ENCODE peak calls at places on chromosomes 4 and X, in nine cellular contexts. One of them, this sample, is unnamed.

GRCh38 chr4:86496094-86497060 is 97.7 kb upstream of the PTPN13 start:
- DNase-seq in T-cell: no peak
- DNase-seq in H54: no peak
- DNase-seq in ELF-1: no peak
- DNase-seq in HS-27A: no peak
- DNase-seq in tibial artery: no peak
- DNase-seq in mesenteric fat pad: no peak
- DNase-seq in activated T-helper 1 cell treated with anti-CD3 and anti-CD28 coated beads, Interleukin-12 subunit alpha, Interleukin-12 subunit beta, Interleukin-2, Interleukin-4 antibody, amounts not matched to agents 30 ng/mL and 10 ng/mL and 1 ng/mL, durations not matched to agents 14 hours and 24 hours and 36 hours: no peak
- DNase-seq in NCI-H1930: peak
- DNase-seq in this sample: peak

GRCh38 chr4:105710678-105711077 is 2.1 kb downstream of the GSTCD start:
- DNase-seq in T-cell: no peak
- DNase-seq in H54: no peak
- DNase-seq in ELF-1: no peak
- DNase-seq in HS-27A: no peak
- DNase-seq in tibial artery: no peak
- DNase-seq in mesenteric fat pad: no peak
- DNase-seq in activated T-helper 1 cell treated with anti-CD3 and anti-CD28 coated beads, Interleukin-12 subunit alpha, Interleukin-12 subunit beta, Interleukin-2, Interleukin-4 antibody, amounts not matched to agents 30 ng/mL and 10 ng/mL and 1 ng/mL, durations not matched to agents 14 hours and 24 hours and 36 hours: no peak
- DNase-seq in NCI-H1930: no peak
- DNase-seq in this sample: no peak

GRCh38 chrX:119481218-119481875 is 13.1 kb downstream of the SLC25A5 start:
- DNase-seq in T-cell: no peak
- DNase-seq in H54: no peak
- DNase-seq in ELF-1: no peak
- DNase-seq in HS-27A: no peak
- DNase-seq in tibial artery: no peak
- DNase-seq in mesenteric fat pad: no peak
- DNase-seq in activated T-helper 1 cell treated with anti-CD3 and anti-CD28 coated beads, Interleukin-12 subunit alpha, Interleukin-12 subunit beta, Interleukin-2, Interleukin-4 antibody, amounts not matched to agents 30 ng/mL and 10 ng/mL and 1 ng/mL, durations not matched to agents 14 hours and 24 hours and 36 hours: no peak
- DNase-seq in NCI-H1930: no peak
- DNase-seq in this sample: no peak

GRCh38 chrX:15576019-15576418 is 24.7 kb downstream of the ACE2 start:
- DNase-seq in T-cell: no peak
- DNase-seq in H54: no peak
- DNase-seq in ELF-1: no peak
- DNase-seq in HS-27A: no peak
- DNase-seq in tibial artery: no peak
- DNase-seq in mesenteric fat pad: no peak
- DNase-seq in activated T-helper 1 cell treated with anti-CD3 and anti-CD28 coated beads, Interleukin-12 subunit alpha, Interleukin-12 subunit beta, Interleukin-2, Interleukin-4 antibody, amounts not matched to agents 30 ng/mL and 10 ng/mL and 1 ng/mL, durations not matched to agents 14 hours and 24 hours and 36 hours: no peak
- DNase-seq in NCI-H1930: no peak
- DNase-seq in this sample: no peak

GRCh38 chr4:163523791-163524365 is 29.4 kb downstream of the TMA16 start:
- DNase-seq in T-cell: no peak
- DNase-seq in H54: no peak
- DNase-seq in ELF-1: no peak
- DNase-seq in HS-27A: no peak
- DNase-seq in tibial artery: no peak
- DNase-seq in mesenteric fat pad: no peak
- DNase-seq in activated T-helper 1 cell treated with anti-CD3 and anti-CD28 coated beads, Interleukin-12 subunit alpha, Interleukin-12 subunit beta, Interleukin-2, Interleukin-4 antibody, amounts not matched to agents 30 ng/mL and 10 ng/mL and 1 ng/mL, durations not matched to agents 14 hours and 24 hours and 36 hours: no peak
- DNase-seq in NCI-H1930: no peak
- DNase-seq in this sample: no peak

GRCh38 chrX:47321386-47321785 is 49.0 kb upstream of the ZNF157 start:
- DNase-seq in T-cell: no peak
- DNase-seq in H54: no peak
- DNase-seq in ELF-1: peak
- DNase-seq in HS-27A: no peak
- DNase-seq in tibial artery: peak
- DNase-seq in mesenteric fat pad: no peak
- DNase-seq in activated T-helper 1 cell treated with anti-CD3 and anti-CD28 coated beads, Interleukin-12 subunit alpha, Interleukin-12 subunit beta, Interleukin-2, Interleukin-4 antibody, amounts not matched to agents 30 ng/mL and 10 ng/mL and 1 ng/mL, durations not matched to agents 14 hours and 24 hours and 36 hours: no peak
- DNase-seq in NCI-H1930: peak
- DNase-seq in this sample: peak

GRCh38 chr4:47972181-47972580 is 44.3 kb downstream of the CNGA1 start:
- DNase-seq in T-cell: no peak
- DNase-seq in H54: no peak
- DNase-seq in ELF-1: no peak
- DNase-seq in HS-27A: no peak
- DNase-seq in tibial artery: no peak
- DNase-seq in mesenteric fat pad: no peak
- DNase-seq in activated T-helper 1 cell treated with anti-CD3 and anti-CD28 coated beads, Interleukin-12 subunit alpha, Interleukin-12 subunit beta, Interleukin-2, Interleukin-4 antibody, amounts not matched to agents 30 ng/mL and 10 ng/mL and 1 ng/mL, durations not matched to agents 14 hours and 24 hours and 36 hours: no peak
- DNase-seq in NCI-H1930: no peak
- DNase-seq in this sample: no peak

GRCh38 chr4:8182858-8183725 is 16.0 kb upstream of the SH3TC1 start:
- DNase-seq in T-cell: no peak
- DNase-seq in H54: peak
- DNase-seq in ELF-1: peak
- DNase-seq in HS-27A: peak
- DNase-seq in tibial artery: no peak
- DNase-seq in mesenteric fat pad: peak
- DNase-seq in activated T-helper 1 cell treated with anti-CD3 and anti-CD28 coated beads, Interleukin-12 subunit alpha, Interleukin-12 subunit beta, Interleukin-2, Interleukin-4 antibody, amounts not matched to agents 30 ng/mL and 10 ng/mL and 1 ng/mL, durations not matched to agents 14 hours and 24 hours and 36 hours: no peak
- DNase-seq in NCI-H1930: no peak
- DNase-seq in this sample: peak

GRCh38 chrX:49838374-49838773 is 9.3 kb downstream of the PAGE4 start:
- DNase-seq in T-cell: no peak
- DNase-seq in H54: no peak
- DNase-seq in ELF-1: peak
- DNase-seq in HS-27A: peak
- DNase-seq in tibial artery: no peak
- DNase-seq in mesenteric fat pad: no peak
- DNase-seq in activated T-helper 1 cell treated with anti-CD3 and anti-CD28 coated beads, Interleukin-12 subunit alpha, Interleukin-12 subunit beta, Interleukin-2, Interleukin-4 antibody, amounts not matched to agents 30 ng/mL and 10 ng/mL and 1 ng/mL, durations not matched to agents 14 hours and 24 hours and 36 hours: no peak
- DNase-seq in NCI-H1930: no peak
- DNase-seq in this sample: no peak

GRCh38 chr4:84718699-84719098 is 135.8 kb downstream of the CDS1 start:
- DNase-seq in T-cell: no peak
- DNase-seq in H54: no peak
- DNase-seq in ELF-1: no peak
- DNase-seq in HS-27A: no peak
- DNase-seq in tibial artery: no peak
- DNase-seq in mesenteric fat pad: no peak
- DNase-seq in activated T-helper 1 cell treated with anti-CD3 and anti-CD28 coated beads, Interleukin-12 subunit alpha, Interleukin-12 subunit beta, Interleukin-2, Interleukin-4 antibody, amounts not matched to agents 30 ng/mL and 10 ng/mL and 1 ng/mL, durations not matched to agents 14 hours and 24 hours and 36 hours: no peak
- DNase-seq in NCI-H1930: no peak
- DNase-seq in this sample: no peak

GRCh38 chr4:7367361-7367760 is 67.4 kb downstream of the PSAPL1 start:
- DNase-seq in T-cell: no peak
- DNase-seq in H54: no peak
- DNase-seq in ELF-1: no peak
- DNase-seq in HS-27A: no peak
- DNase-seq in tibial artery: no peak
- DNase-seq in mesenteric fat pad: no peak
- DNase-seq in activated T-helper 1 cell treated with anti-CD3 and anti-CD28 coated beads, Interleukin-12 subunit alpha, Interleukin-12 subunit beta, Interleukin-2, Interleukin-4 antibody, amounts not matched to agents 30 ng/mL and 10 ng/mL and 1 ng/mL, durations not matched to agents 14 hours and 24 hours and 36 hours: no peak
- DNase-seq in NCI-H1930: no peak
- DNase-seq in this sample: no peak

GRCh38 chr4:107740381-107740780 is 20.3 kb upstream of the PAPSS1 start:
- DNase-seq in T-cell: no peak
- DNase-seq in H54: no peak
- DNase-seq in ELF-1: no peak
- DNase-seq in HS-27A: no peak
- DNase-seq in tibial artery: no peak
- DNase-seq in mesenteric fat pad: no peak
- DNase-seq in activated T-helper 1 cell treated with anti-CD3 and anti-CD28 coated beads, Interleukin-12 subunit alpha, Interleukin-12 subunit beta, Interleukin-2, Interleukin-4 antibody, amounts not matched to agents 30 ng/mL and 10 ng/mL and 1 ng/mL, durations not matched to agents 14 hours and 24 hours and 36 hours: no peak
- DNase-seq in NCI-H1930: peak
- DNase-seq in this sample: no peak

GRCh38 chr4:67204441-67204840 is 340.9 kb downstream of the CENPC start:
- DNase-seq in T-cell: no peak
- DNase-seq in H54: no peak
- DNase-seq in ELF-1: no peak
- DNase-seq in HS-27A: no peak
- DNase-seq in tibial artery: no peak
- DNase-seq in mesenteric fat pad: no peak
- DNase-seq in activated T-helper 1 cell treated with anti-CD3 and anti-CD28 coated beads, Interleukin-12 subunit alpha, Interleukin-12 subunit beta, Interleukin-2, Interleukin-4 antibody, amounts not matched to agents 30 ng/mL and 10 ng/mL and 1 ng/mL, durations not matched to agents 14 hours and 24 hours and 36 hours: no peak
- DNase-seq in NCI-H1930: peak
- DNase-seq in this sample: no peak

GRCh38 chr4:185738038-185738552 is 73.9 kb downstream of the SORBS2 start:
- DNase-seq in T-cell: no peak
- DNase-seq in H54: no peak
- DNase-seq in ELF-1: no peak
- DNase-seq in HS-27A: peak
- DNase-seq in tibial artery: no peak
- DNase-seq in mesenteric fat pad: no peak
- DNase-seq in activated T-helper 1 cell treated with anti-CD3 and anti-CD28 coated beads, Interleukin-12 subunit alpha, Interleukin-12 subunit beta, Interleukin-2, Interleukin-4 antibody, amounts not matched to agents 30 ng/mL and 10 ng/mL and 1 ng/mL, durations not matched to agents 14 hours and 24 hours and 36 hours: no peak
- DNase-seq in NCI-H1930: no peak
- DNase-seq in this sample: no peak

GRCh38 chr4:157808796-157809408 is 363.9 kb downstream of the GASK1B start:
- DNase-seq in T-cell: no peak
- DNase-seq in H54: no peak
- DNase-seq in ELF-1: no peak
- DNase-seq in HS-27A: no peak
- DNase-seq in tibial artery: no peak
- DNase-seq in mesenteric fat pad: no peak
- DNase-seq in activated T-helper 1 cell treated with anti-CD3 and anti-CD28 coated beads, Interleukin-12 subunit alpha, Interleukin-12 subunit beta, Interleukin-2, Interleukin-4 antibody, amounts not matched to agents 30 ng/mL and 10 ng/mL and 1 ng/mL, durations not matched to agents 14 hours and 24 hours and 36 hours: no peak
- DNase-seq in NCI-H1930: no peak
- DNase-seq in this sample: no peak

GRCh38 chr4:88900432-88900831 is 156.6 kb downstream of the FAM13A start:
- DNase-seq in T-cell: no peak
- DNase-seq in H54: no peak
- DNase-seq in ELF-1: no peak
- DNase-seq in HS-27A: peak
- DNase-seq in tibial artery: no peak
- DNase-seq in mesenteric fat pad: no peak
- DNase-seq in activated T-helper 1 cell treated with anti-CD3 and anti-CD28 coated beads, Interleukin-12 subunit alpha, Interleukin-12 subunit beta, Interleukin-2, Interleukin-4 antibody, amounts not matched to agents 30 ng/mL and 10 ng/mL and 1 ng/mL, durations not matched to agents 14 hours and 24 hours and 36 hours: no peak
- DNase-seq in NCI-H1930: no peak
- DNase-seq in this sample: no peak

GRCh38 chr4:37561803-37562207 is 124.4 kb downstream of the RELL1 start:
- DNase-seq in T-cell: no peak
- DNase-seq in H54: no peak
- DNase-seq in ELF-1: no peak
- DNase-seq in HS-27A: no peak
- DNase-seq in tibial artery: no peak
- DNase-seq in mesenteric fat pad: no peak
- DNase-seq in activated T-helper 1 cell treated with anti-CD3 and anti-CD28 coated beads, Interleukin-12 subunit alpha, Interleukin-12 subunit beta, Interleukin-2, Interleukin-4 antibody, amounts not matched to agents 30 ng/mL and 10 ng/mL and 1 ng/mL, durations not matched to agents 14 hours and 24 hours and 36 hours: no peak
- DNase-seq in NCI-H1930: no peak
- DNase-seq in this sample: no peak

GRCh38 chrX:9141496-9141895 is 107.6 kb upstream of the FAM9B start:
- DNase-seq in T-cell: no peak
- DNase-seq in H54: no peak
- DNase-seq in ELF-1: no peak
- DNase-seq in HS-27A: no peak
- DNase-seq in tibial artery: no peak
- DNase-seq in mesenteric fat pad: no peak
- DNase-seq in activated T-helper 1 cell treated with anti-CD3 and anti-CD28 coated beads, Interleukin-12 subunit alpha, Interleukin-12 subunit beta, Interleukin-2, Interleukin-4 antibody, amounts not matched to agents 30 ng/mL and 10 ng/mL and 1 ng/mL, durations not matched to agents 14 hours and 24 hours and 36 hours: no peak
- DNase-seq in NCI-H1930: no peak
- DNase-seq in this sample: no peak

GRCh38 chrX:154696328-154697045 is 43.1 kb upstream of the CTAG2 start:
- DNase-seq in T-cell: no peak
- DNase-seq in H54: peak
- DNase-seq in ELF-1: no peak
- DNase-seq in HS-27A: no peak
- DNase-seq in tibial artery: no peak
- DNase-seq in mesenteric fat pad: no peak
- DNase-seq in activated T-helper 1 cell treated with anti-CD3 and anti-CD28 coated beads, Interleukin-12 subunit alpha, Interleukin-12 subunit beta, Interleukin-2, Interleukin-4 antibody, amounts not matched to agents 30 ng/mL and 10 ng/mL and 1 ng/mL, durations not matched to agents 14 hours and 24 hours and 36 hours: no peak
- DNase-seq in NCI-H1930: no peak
- DNase-seq in this sample: no peak

GRCh38 chr4:17447675-17448298 is 64.1 kb downstream of the QDPR start:
- DNase-seq in T-cell: peak
- DNase-seq in H54: peak
- DNase-seq in ELF-1: peak
- DNase-seq in HS-27A: peak
- DNase-seq in tibial artery: no peak
- DNase-seq in mesenteric fat pad: no peak
- DNase-seq in activated T-helper 1 cell treated with anti-CD3 and anti-CD28 coated beads, Interleukin-12 subunit alpha, Interleukin-12 subunit beta, Interleukin-2, Interleukin-4 antibody, amounts not matched to agents 30 ng/mL and 10 ng/mL and 1 ng/mL, durations not matched to agents 14 hours and 24 hours and 36 hours: peak
- DNase-seq in NCI-H1930: peak
- DNase-seq in this sample: peak

GRCh38 chr4:139873111-139873866 is 207.7 kb downstream of the MGST2 start:
- DNase-seq in T-cell: no peak
- DNase-seq in H54: no peak
- DNase-seq in ELF-1: no peak
- DNase-seq in HS-27A: no peak
- DNase-seq in tibial artery: no peak
- DNase-seq in mesenteric fat pad: no peak
- DNase-seq in activated T-helper 1 cell treated with anti-CD3 and anti-CD28 coated beads, Interleukin-12 subunit alpha, Interleukin-12 subunit beta, Interleukin-2, Interleukin-4 antibody, amounts not matched to agents 30 ng/mL and 10 ng/mL and 1 ng/mL, durations not matched to agents 14 hours and 24 hours and 36 hours: no peak
- DNase-seq in NCI-H1930: no peak
- DNase-seq in this sample: no peak

GRCh38 chrX:114508836-114509235 is 75.0 kb upstream of the HTR2C start:
- DNase-seq in T-cell: no peak
- DNase-seq in H54: no peak
- DNase-seq in ELF-1: no peak
- DNase-seq in HS-27A: no peak
- DNase-seq in tibial artery: no peak
- DNase-seq in mesenteric fat pad: no peak
- DNase-seq in activated T-helper 1 cell treated with anti-CD3 and anti-CD28 coated beads, Interleukin-12 subunit alpha, Interleukin-12 subunit beta, Interleukin-2, Interleukin-4 antibody, amounts not matched to agents 30 ng/mL and 10 ng/mL and 1 ng/mL, durations not matched to agents 14 hours and 24 hours and 36 hours: no peak
- DNase-seq in NCI-H1930: no peak
- DNase-seq in this sample: no peak

GRCh38 chrX:53594354-53594753 is 92.2 kb downstream of the HUWE1 start:
- DNase-seq in T-cell: no peak
- DNase-seq in H54: no peak
- DNase-seq in ELF-1: no peak
- DNase-seq in HS-27A: no peak
- DNase-seq in tibial artery: no peak
- DNase-seq in mesenteric fat pad: no peak
- DNase-seq in activated T-helper 1 cell treated with anti-CD3 and anti-CD28 coated beads, Interleukin-12 subunit alpha, Interleukin-12 subunit beta, Interleukin-2, Interleukin-4 antibody, amounts not matched to agents 30 ng/mL and 10 ng/mL and 1 ng/mL, durations not matched to agents 14 hours and 24 hours and 36 hours: no peak
- DNase-seq in NCI-H1930: no peak
- DNase-seq in this sample: no peak

GRCh38 chr4:159420162-159421057 is 317.5 kb downstream of the RAPGEF2 start:
- DNase-seq in T-cell: no peak
- DNase-seq in H54: no peak
- DNase-seq in ELF-1: no peak
- DNase-seq in HS-27A: no peak
- DNase-seq in tibial artery: no peak
- DNase-seq in mesenteric fat pad: no peak
- DNase-seq in activated T-helper 1 cell treated with anti-CD3 and anti-CD28 coated beads, Interleukin-12 subunit alpha, Interleukin-12 subunit beta, Interleukin-2, Interleukin-4 antibody, amounts not matched to agents 30 ng/mL and 10 ng/mL and 1 ng/mL, durations not matched to agents 14 hours and 24 hours and 36 hours: no peak
- DNase-seq in NCI-H1930: no peak
- DNase-seq in this sample: no peak

GRCh38 chrX:48086119-48086518 is 14.7 kb upstream of the ZNF630 start:
- DNase-seq in T-cell: no peak
- DNase-seq in H54: no peak
- DNase-seq in ELF-1: no peak
- DNase-seq in HS-27A: no peak
- DNase-seq in tibial artery: no peak
- DNase-seq in mesenteric fat pad: no peak
- DNase-seq in activated T-helper 1 cell treated with anti-CD3 and anti-CD28 coated beads, Interleukin-12 subunit alpha, Interleukin-12 subunit beta, Interleukin-2, Interleukin-4 antibody, amounts not matched to agents 30 ng/mL and 10 ng/mL and 1 ng/mL, durations not matched to agents 14 hours and 24 hours and 36 hours: no peak
- DNase-seq in NCI-H1930: no peak
- DNase-seq in this sample: no peak

GRCh38 chr4:931194-931959 is 739 bp downstream of the GAK start:
- DNase-seq in T-cell: no peak
- DNase-seq in H54: peak
- DNase-seq in ELF-1: no peak
- DNase-seq in HS-27A: no peak
- DNase-seq in tibial artery: peak
- DNase-seq in mesenteric fat pad: peak
- DNase-seq in activated T-helper 1 cell treated with anti-CD3 and anti-CD28 coated beads, Interleukin-12 subunit alpha, Interleukin-12 subunit beta, Interleukin-2, Interleukin-4 antibody, amounts not matched to agents 30 ng/mL and 10 ng/mL and 1 ng/mL, durations not matched to agents 14 hours and 24 hours and 36 hours: no peak
- DNase-seq in NCI-H1930: no peak
- DNase-seq in this sample: no peak

GRCh38 chr4:147157860-147158701 is 212.4 kb upstream of the TTC29 start:
- DNase-seq in T-cell: no peak
- DNase-seq in H54: peak
- DNase-seq in ELF-1: peak
- DNase-seq in HS-27A: no peak
- DNase-seq in tibial artery: no peak
- DNase-seq in mesenteric fat pad: no peak
- DNase-seq in activated T-helper 1 cell treated with anti-CD3 and anti-CD28 coated beads, Interleukin-12 subunit alpha, Interleukin-12 subunit beta, Interleukin-2, Interleukin-4 antibody, amounts not matched to agents 30 ng/mL and 10 ng/mL and 1 ng/mL, durations not matched to agents 14 hours and 24 hours and 36 hours: no peak
- DNase-seq in NCI-H1930: no peak
- DNase-seq in this sample: no peak

GRCh38 chr4:24104173-24104572 is 214.3 kb upstream of the PPARGC1A start:
- DNase-seq in T-cell: no peak
- DNase-seq in H54: no peak
- DNase-seq in ELF-1: no peak
- DNase-seq in HS-27A: no peak
- DNase-seq in tibial artery: no peak
- DNase-seq in mesenteric fat pad: no peak
- DNase-seq in activated T-helper 1 cell treated with anti-CD3 and anti-CD28 coated beads, Interleukin-12 subunit alpha, Interleukin-12 subunit beta, Interleukin-2, Interleukin-4 antibody, amounts not matched to agents 30 ng/mL and 10 ng/mL and 1 ng/mL, durations not matched to agents 14 hours and 24 hours and 36 hours: no peak
- DNase-seq in NCI-H1930: no peak
- DNase-seq in this sample: no peak

GRCh38 chr4:76449824-76450223 is 14.8 kb downstream of the SHROOM3 start:
- DNase-seq in T-cell: no peak
- DNase-seq in H54: no peak
- DNase-seq in ELF-1: no peak
- DNase-seq in HS-27A: no peak
- DNase-seq in tibial artery: no peak
- DNase-seq in mesenteric fat pad: no peak
- DNase-seq in activated T-helper 1 cell treated with anti-CD3 and anti-CD28 coated beads, Interleukin-12 subunit alpha, Interleukin-12 subunit beta, Interleukin-2, Interleukin-4 antibody, amounts not matched to agents 30 ng/mL and 10 ng/mL and 1 ng/mL, durations not matched to agents 14 hours and 24 hours and 36 hours: no peak
- DNase-seq in NCI-H1930: no peak
- DNase-seq in this sample: no peak

GRCh38 chr4:169791527-169792156 is 33.9 kb upstream of the HPF1 start:
- DNase-seq in T-cell: no peak
- DNase-seq in H54: peak
- DNase-seq in ELF-1: peak
- DNase-seq in HS-27A: peak
- DNase-seq in tibial artery: no peak
- DNase-seq in mesenteric fat pad: no peak
- DNase-seq in activated T-helper 1 cell treated with anti-CD3 and anti-CD28 coated beads, Interleukin-12 subunit alpha, Interleukin-12 subunit beta, Interleukin-2, Interleukin-4 antibody, amounts not matched to agents 30 ng/mL and 10 ng/mL and 1 ng/mL, durations not matched to agents 14 hours and 24 hours and 36 hours: no peak
- DNase-seq in NCI-H1930: peak
- DNase-seq in this sample: peak

GRCh38 chr4:141497627-141498026 is 138.8 kb upstream of the IL15 start:
- DNase-seq in T-cell: no peak
- DNase-seq in H54: no peak
- DNase-seq in ELF-1: no peak
- DNase-seq in HS-27A: no peak
- DNase-seq in tibial artery: no peak
- DNase-seq in mesenteric fat pad: no peak
- DNase-seq in activated T-helper 1 cell treated with anti-CD3 and anti-CD28 coated beads, Interleukin-12 subunit alpha, Interleukin-12 subunit beta, Interleukin-2, Interleukin-4 antibody, amounts not matched to agents 30 ng/mL and 10 ng/mL and 1 ng/mL, durations not matched to agents 14 hours and 24 hours and 36 hours: no peak
- DNase-seq in NCI-H1930: no peak
- DNase-seq in this sample: no peak